ENCODE peak calls at places on chromosome 20, in eight cellular contexts. P is tibial nerve, B is DND-41, V is cardiac muscle cell, F is pancreas, W is IMR-90, X is GM12864, R is AG09309. Z is an unnamed sample.

GRCh38 chr20:45312241-45312640 is 4.1 kb upstream of the MATN4 start:
- DNase-seq in P (no peak), B (no peak), V (no peak), F (no peak), W (no peak), X (no peak), R (no peak), Z (no peak)

GRCh38 chr20:58634121-58634817 is 16.8 kb upstream of the STX16 start:
- DNase-seq in P (no peak), B (no peak), V (no peak), F (no peak), W (peak), X (no peak), R (no peak), Z (no peak)

GRCh38 chr20:1629321-1629720 is 9.5 kb upstream of the SIRPB1 start:
- DNase-seq in P (no peak), B (no peak), V (no peak), F (no peak), W (no peak), X (no peak), R (no peak), Z (no peak)

GRCh38 chr20:22691369-22692118 is 107.2 kb upstream of the FOXA2 start:
- DNase-seq in P (peak), B (peak), V (peak), F (peak), W (peak), X (no peak), R (peak), Z (peak)

GRCh38 chr20:59779656-59780380 is 153.6 kb downstream of the SYCP2 start:
- DNase-seq in P (no peak), B (no peak), V (no peak), F (no peak), W (no peak), X (no peak), R (no peak), Z (no peak)

GRCh38 chr20:3751664-3752385 is 15.7 kb downstream of the ADISSP start:
- DNase-seq in P (no peak), B (no peak), V (peak), F (peak), W (no peak), X (no peak), R (no peak), Z (no peak)

GRCh38 chr20:48787861-48788375 is 39.9 kb downstream of the PREX1 start:
- DNase-seq in P (peak), B (no peak), V (no peak), F (no peak), W (peak), X (no peak), R (peak), Z (peak)

GRCh38 chr20:22566876-22567658 is 17.3 kb downstream of the FOXA2 start:
- DNase-seq in P (no peak), B (no peak), V (no peak), F (no peak), W (no peak), X (no peak), R (no peak), Z (no peak)

GRCh38 chr20:37295001-37295400 is 5.5 kb downstream of the MANBAL start:
- DNase-seq in P (no peak), B (no peak), V (no peak), F (no peak), W (peak), X (no peak), R (peak), Z (peak)

GRCh38 chr20:34954905-34955231 is 738 bp downstream of the GSS start:
- DNase-seq in P (no peak), B (no peak), V (no peak), F (no peak), W (peak), X (no peak), R (no peak), Z (no peak)

GRCh38 chr20:48625136-48625900 is 202.5 kb downstream of the PREX1 start:
- DNase-seq in P (no peak), B (no peak), V (no peak), F (no peak), W (no peak), X (no peak), R (no peak), Z (no peak)

GRCh38 chr20:46894971-46895905 is 595 bp downstream of the EYA2 start:
- DNase-seq in P (no peak), B (no peak), V (peak), F (no peak), W (peak), X (no peak), R (no peak), Z (peak)

GRCh38 chr20:22810626-22811559 is 224.2 kb upstream of the SSTR4 start:
- DNase-seq in P (no peak), B (no peak), V (no peak), F (no peak), W (no peak), X (no peak), R (no peak), Z (no peak)

GRCh38 chr20:51528263-51529026 is 14.1 kb downstream of the NFATC2 start:
- DNase-seq in P (no peak), B (no peak), V (no peak), F (no peak), W (no peak), X (no peak), R (no peak), Z (no peak)

GRCh38 chr20:22568872-22569344 is 15.5 kb downstream of the FOXA2 start:
- DNase-seq in P (no peak), B (no peak), V (no peak), F (no peak), W (no peak), X (no peak), R (no peak), Z (no peak)

GRCh38 chr20:47727170-47727880 is 58.0 kb downstream of the SULF2 start:
- DNase-seq in P (peak), B (peak), V (no peak), F (peak), W (no peak), X (peak), R (no peak), Z (no peak)

GRCh38 chr20:19449051-19449450 is 236.6 kb downstream of the SLC24A3 start:
- DNase-seq in P (no peak), B (no peak), V (no peak), F (no peak), W (no peak), X (no peak), R (no peak), Z (no peak)

DNA sequence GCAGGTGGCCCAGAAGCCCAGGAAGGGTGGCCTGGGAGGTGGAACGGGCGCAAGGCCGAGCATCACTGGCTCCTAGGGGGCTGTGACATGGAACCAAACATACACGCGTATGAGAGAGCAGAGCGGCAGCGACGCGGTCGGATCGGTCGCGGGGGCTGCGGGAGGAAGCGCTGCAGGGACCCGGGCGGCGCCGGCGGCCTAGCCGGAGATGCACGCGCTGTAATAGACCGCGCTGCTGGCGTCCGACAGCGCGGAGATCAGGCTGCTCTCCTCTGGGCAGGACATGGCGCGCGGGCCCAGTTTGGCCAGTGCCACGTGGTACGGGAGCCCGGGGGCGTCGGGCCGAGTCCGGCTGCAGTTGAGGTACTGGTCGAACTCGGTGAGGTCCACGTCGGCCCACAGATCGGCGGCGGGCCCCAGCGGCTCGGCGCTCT is 1.5 kb downstream of the SOX18 start:
- DNase-seq in P (no peak), B (no peak), V (no peak), F (no peak), W (no peak), X (no peak), R (no peak), Z (no peak)
- H3K4me3 ChIP-seq in P (peak), B (no peak), V (no peak), F (peak), W (no peak), X (no peak), R (no peak), Z (no peak)

GRCh38 chr20:40446868-40447267 is 242.2 kb downstream of the MAFB start:
- DNase-seq in P (no peak), B (no peak), V (no peak), F (no peak), W (no peak), X (no peak), R (no peak), Z (no peak)
- TF ChIP-seq CTCF in P (no peak), B (no peak), V (no peak), F (no peak), W (no peak), X (no peak), R (no peak), Z (no peak)

GRCh38 chr20:24991897-24992419 is 593 bp downstream of the APMAP start:
- DNase-seq in P (no peak), B (peak), V (peak), F (no peak), W (no peak), X (no peak), R (no peak), Z (no peak)

GRCh38 chr20:24992420-24993205 is at the start of gene APMAP:
- DNase-seq in P (peak), B (peak), V (peak), F (peak), W (peak), X (peak), R (peak), Z (peak)

GRCh38 chr20:24987873-24988835 is 4.4 kb downstream of the APMAP start:
- DNase-seq in P (no peak), B (no peak), V (no peak), F (no peak), W (no peak), X (no peak), R (no peak), Z (no peak)

GRCh38 chr20:24989162-24989561 is 3.4 kb downstream of the APMAP start:
- DNase-seq in P (no peak), B (no peak), V (no peak), F (no peak), W (no peak), X (no peak), R (no peak), Z (no peak)

GRCh38 chr20:24990810-24991252 is 1.7 kb downstream of the APMAP start:
- DNase-seq in P (no peak), B (no peak), V (no peak), F (no peak), W (no peak), X (no peak), R (no peak), Z (no peak)
- H3K4me3 ChIP-seq in P (no peak), B (peak), V (no peak), F (no peak), W (no peak), X (no peak), R (no peak), Z (no peak)

DNA sequence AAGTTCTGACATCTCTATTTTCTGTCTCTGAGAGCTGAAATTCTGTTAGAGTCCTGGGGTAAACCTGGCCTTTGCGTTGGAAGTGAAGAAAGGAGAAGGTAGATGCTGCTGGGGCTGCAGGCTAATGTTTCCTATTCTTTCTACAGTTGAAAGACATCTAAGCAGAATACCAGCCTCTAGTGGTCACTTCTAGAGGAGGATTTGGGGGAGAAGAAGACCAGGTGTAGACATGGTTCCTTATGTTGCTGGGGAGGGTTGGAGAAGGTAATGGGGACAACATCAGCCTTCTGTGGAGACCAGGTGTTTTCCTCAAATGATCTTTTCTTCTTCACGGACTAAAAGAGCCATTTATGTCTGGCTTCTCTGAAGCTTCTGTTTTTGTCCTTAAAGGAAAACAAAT is 62.6 kb downstream of the BTBD3 start:
- DNase-seq in P (no peak), B (no peak), V (no peak), F (no peak), W (no peak), X (no peak), R (no peak), Z (no peak)
- TF ChIP-seq CTCF in P (no peak), B (no peak), V (no peak), F (no peak), W (no peak), X (no peak), R (peak), Z (peak)

GRCh38 chr20:50368813-50369224 is 141.4 kb upstream of the PTPN1 start:
- DNase-seq in P (no peak), B (no peak), V (no peak), F (no peak), W (peak), X (no peak), R (no peak), Z (no peak)

GRCh38 chr20:50371878-50372769 is 138.1 kb upstream of the PTPN1 start:
- DNase-seq in P (no peak), B (no peak), V (no peak), F (no peak), W (peak), X (no peak), R (no peak), Z (peak)

GRCh38 chr20:50369225-50370035 is 140.8 kb upstream of the PTPN1 start:
- DNase-seq in P (no peak), B (no peak), V (no peak), F (peak), W (no peak), X (no peak), R (no peak), Z (no peak)

GRCh38 chr20:50368386-50368785 is 141.8 kb upstream of the PTPN1 start:
- DNase-seq in P (no peak), B (no peak), V (no peak), F (no peak), W (no peak), X (no peak), R (no peak), Z (no peak)

DNA sequence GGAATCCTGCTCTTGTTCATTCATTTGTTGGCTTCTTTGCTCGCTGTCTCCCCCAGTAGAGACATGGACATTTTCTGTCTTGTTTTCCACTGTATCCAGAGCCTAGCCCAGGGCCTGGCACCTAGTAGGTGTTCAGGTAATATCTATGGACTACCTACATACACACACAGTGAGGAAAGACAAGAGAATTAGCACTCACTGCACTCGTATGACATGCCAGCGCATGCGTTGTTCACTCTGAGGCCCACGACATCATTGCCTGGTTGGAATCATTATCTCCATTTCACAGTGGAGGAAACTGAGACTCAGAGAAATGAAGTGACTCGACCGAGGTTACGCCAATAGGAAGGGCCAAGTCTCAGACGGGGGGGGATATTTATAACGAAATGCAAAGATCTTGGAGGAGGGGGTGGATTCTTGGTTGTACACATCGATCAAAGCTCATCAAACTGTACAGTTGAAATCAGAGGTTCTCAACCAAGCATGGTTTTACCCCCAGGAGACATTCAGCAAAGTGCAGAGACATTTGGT is 140.1 kb upstream of the PTPN1 start:
- DNase-seq in P (no peak), B (no peak), V (no peak), F (no peak), W (no peak), X (no peak), R (no peak), Z (no peak)
- H3K4me3 ChIP-seq in P (no peak), B (no peak), V (no peak), F (no peak), W (no peak), X (no peak), R (no peak), Z (no peak)

DNA sequence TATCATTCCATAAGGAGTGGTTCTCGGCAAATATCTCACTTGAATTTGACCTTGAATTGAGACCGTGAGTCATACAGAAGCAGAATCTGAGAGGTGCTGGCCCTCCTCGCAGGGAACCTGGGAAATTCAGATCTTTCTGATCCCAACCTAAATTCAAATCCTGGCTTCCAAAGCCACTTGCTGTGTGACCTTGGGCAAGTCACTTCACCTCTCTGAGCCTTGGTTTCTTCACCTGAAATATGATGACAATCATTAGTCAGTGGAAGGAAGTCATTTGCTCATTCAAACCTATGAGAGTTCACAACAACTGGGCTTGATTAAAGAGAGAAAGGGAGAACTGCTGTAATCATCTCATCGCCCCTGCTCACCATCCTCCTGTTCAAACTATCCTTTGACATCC is 7.2 kb downstream of the BPIFA3 start:
- DNase-seq in P (no peak), B (no peak), V (no peak), F (no peak), W (no peak), X (no peak), R (no peak), Z (no peak)
- TF ChIP-seq CTCF in P (no peak), B (no peak), V (no peak), F (no peak), W (no peak), X (no peak), R (no peak), Z (no peak)

Z was measured in astrocyte of the spinal cord.